ENCODE peak calls at places on chromosomes 2 and 18, in ten cellular contexts. N, E, B, R, L, G, S, D, F and K are unnamed samples.

GRCh38 chr2:213238753-213239591 is 45.3 kb upstream of the SPAG16 start:
- DNase-seq in E (peak; percentile 97), S (no peak), D (no peak), F (no peak), B (peak; percentile 49), R (no peak), L (no peak), G (no peak), N (no peak), K (no peak)

GRCh38 chr18:67428148-67428547 is 88.4 kb downstream of the DSEL start:
- DNase-seq in N (no peak), E (no peak), G (no peak), L (no peak), S (no peak), R (no peak), B (no peak), F (no peak), D (no peak), K (no peak)

GRCh38 chr2:113886479-113887383 is 3.2 kb upstream of the ACTR3 start:
- DNase-seq in N (no peak), L (no peak), G (no peak), D (no peak), F (no peak), S (peak; percentile 19), E (peak; percentile 62), B (peak; percentile 24), R (no peak), K (peak; percentile 22)

GRCh38 chr18:136433-136832 is 21.9 kb upstream of the USP14 start:
- DNase-seq in N (no peak), L (no peak), G (no peak), F (peak; percentile 25), B (peak; percentile 46), E (peak; percentile 54), S (no peak), R (peak; percentile 53), D (no peak), K (no peak)

GRCh38 chr2:133063792-133064191 is 393.8 kb upstream of the LYPD1 start:
- DNase-seq in S (no peak), L (no peak), F (no peak), B (no peak), D (peak; percentile 43), R (no peak), G (no peak), N (peak; percentile 50), E (no peak), K (no peak)

GRCh38 chr2:124810132-124810531 is 785.0 kb downstream of the CNTNAP5 start:
- DNase-seq in D (peak; percentile 39), E (peak; percentile 60), N (peak; percentile 59), S (no peak), F (peak; percentile 9), B (no peak), L (no peak), R (no peak), G (no peak), K (no peak)

GRCh38 chr2:209517436-209517835 is 93.6 kb downstream of the MAP2 start:
- DNase-seq in F (no peak), B (no peak), R (no peak), G (no peak), D (no peak), E (no peak), L (no peak), N (no peak), S (no peak), K (no peak)

GRCh38 chr2:44843086-44843485 is 98.4 kb upstream of the SIX3 start:
- DNase-seq in F (no peak), E (no peak), N (no peak), D (no peak), G (no peak), B (no peak), S (no peak), L (no peak), R (no peak), K (no peak)

GRCh38 chr2:54763636-54764291 is 40.3 kb downstream of the EML6 start:
- DNase-seq in N (peak; percentile 64), G (no peak), D (peak; percentile 20), L (no peak), F (no peak), S (no peak), E (no peak), R (no peak), B (no peak), K (no peak)

GRCh38 chr2:47796090-47796697 is 13.2 kb downstream of the MSH6 start:
- DNase-seq in F (no peak), N (no peak), L (no peak), R (no peak), E (no peak), D (no peak), B (no peak), G (no peak), S (no peak), K (no peak)

GRCh38 chr2:25521665-25522387 is 151.6 kb downstream of the DTNB start:
- DNase-seq in B (peak; percentile 80), E (peak; percentile 72), L (no peak), N (no peak), G (no peak), R (peak; percentile 68), S (peak; percentile 22), F (peak; percentile 66), D (no peak), K (no peak)

GRCh38 chr2:73283545-73284295 is 558 bp downstream of the FBXO41 start:
- DNase-seq in B (no peak), N (no peak), L (peak; percentile 58), E (no peak), G (no peak), R (no peak), S (no peak), F (no peak), D (no peak), K (no peak)

GRCh38 chr2:74768401-74768914 is 65.5 kb upstream of the HK2 start:
- DNase-seq in F (no peak), E (no peak), S (no peak), L (no peak), N (no peak), B (no peak), D (no peak), R (no peak), G (peak; percentile 82), K (no peak)

GRCh38 chr2:62305421-62306176 is 109.7 kb downstream of the B3GNT2 start:
- DNase-seq in G (no peak), F (peak; percentile 40), B (no peak), L (no peak), N (no peak), D (no peak), S (peak; percentile 23), R (no peak), E (no peak), K (no peak)

GRCh38 chr18:75209952-75210261 is 690 bp upstream of the TSHZ1 start:
- DNase-seq in S (no peak), L (no peak), N (no peak), D (no peak), E (no peak), B (no peak), G (no peak), F (no peak), R (no peak), K (no peak)
- H3K27ac ChIP-seq in S (peak overlapping the region; percentile 75), L (peak overlapping the region; percentile 97), N (no peak overlapping the region), D (no peak overlapping the region), E (peak overlapping the region; percentile 96), B (peak overlapping the region; percentile 78), G (peak overlapping the region; percentile 81), F (peak overlapping the region; percentile 97), R (peak overlapping the region; percentile 80), K (peak overlapping the region; percentile 99)

GRCh38 chr2:191166111-191166755 is 15.4 kb upstream of the STAT4 start:
- DNase-seq in G (no peak), N (no peak), S (no peak), F (no peak), D (no peak), E (peak; percentile 69), R (no peak), L (no peak), B (no peak), K (no peak)
- H3K27ac ChIP-seq in G (no peak overlapping the region), N (no peak overlapping the region), S (no peak overlapping the region), F (peak overlapping the region; percentile 55), D (no peak overlapping the region), E (no peak overlapping the region), R (no peak overlapping the region), L (no peak overlapping the region), B (no peak overlapping the region), K (no peak overlapping the region)

GRCh38 chr2:64311191-64311910 is 142.6 kb upstream of the LGALSL start:
- DNase-seq in D (no peak), R (no peak), B (no peak), S (no peak), L (no peak), N (no peak), F (no peak), G (peak; percentile 66), E (peak; percentile 14), K (peak; percentile 85)

GRCh38 chr2:64315561-64315960 is 138.4 kb upstream of the LGALSL start:
- DNase-seq in L (no peak), G (no peak), B (no peak), R (no peak), F (no peak), E (no peak), S (no peak), D (no peak), N (no peak), K (no peak)

GRCh38 chr2:64312622-64312948 is 141.4 kb upstream of the LGALSL start:
- DNase-seq in N (no peak), R (no peak), S (no peak), B (no peak), E (no peak), D (no peak), L (no peak), F (no peak), G (no peak), K (no peak)

GRCh38 chr2:64311948-64312621 is 141.9 kb upstream of the LGALSL start:
- DNase-seq in G (peak; percentile 86), N (peak; percentile 54), B (no peak), R (no peak), F (peak; percentile 42), E (peak; percentile 85), S (no peak), L (peak; percentile 90), D (no peak), K (peak; percentile 95)

DNA sequence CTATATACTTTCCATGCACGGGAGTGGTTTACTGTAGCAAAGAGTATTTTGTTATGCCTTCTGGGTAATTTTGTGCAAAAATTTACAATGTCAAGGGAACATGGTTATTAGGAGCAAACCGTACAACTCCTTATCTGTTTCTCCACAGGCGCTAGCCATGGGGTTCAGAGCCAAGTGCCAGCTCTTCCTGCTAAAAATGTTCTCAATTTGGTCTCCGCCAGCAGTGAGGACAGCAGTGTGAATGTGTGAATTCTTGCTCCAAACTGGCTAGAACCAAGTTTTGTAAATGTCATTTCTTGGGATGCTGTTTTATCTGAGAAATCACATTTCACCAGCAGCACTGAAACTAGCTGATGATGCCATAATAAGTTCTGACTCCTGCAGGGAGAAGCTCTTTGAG is 140.7 kb upstream of the LGALSL start:
- DNase-seq in F (no peak), S (no peak), R (no peak), D (no peak), G (no peak), L (no peak), E (no peak), N (no peak), B (no peak), K (no peak)
- H3K27ac ChIP-seq in F (no peak overlapping the region), S (no peak overlapping the region), R (no peak overlapping the region), D (no peak overlapping the region), G (no peak overlapping the region), L (peak overlapping the region; percentile 70), E (no peak overlapping the region), N (no peak overlapping the region), B (no peak overlapping the region), K (peak overlapping the region; percentile 85)

DNA sequence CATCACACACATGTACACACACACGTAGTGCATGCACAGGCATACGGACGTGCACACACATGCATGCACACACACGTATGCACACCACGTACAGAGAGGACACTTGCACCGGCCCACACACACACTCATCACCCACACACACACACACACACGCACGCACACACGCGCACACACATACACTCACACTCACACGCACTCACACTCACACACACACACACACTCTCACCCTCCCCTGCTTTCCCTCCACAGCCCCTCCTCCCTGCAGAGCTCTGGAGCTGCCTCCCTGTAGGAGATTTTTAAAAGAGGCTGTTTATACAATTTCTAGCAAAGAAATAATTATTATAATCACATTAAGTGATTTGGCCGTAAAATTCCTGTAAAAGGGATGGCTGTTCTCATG is 36.5 kb upstream of the SNED1 start:
- DNase-seq in N (no peak), F (peak; percentile 50), G (peak; percentile 20), B (no peak), L (no peak), S (no peak), D (no peak), R (no peak), E (no peak), K (peak; percentile 15)
- H3K27ac ChIP-seq in N (no peak overlapping the region), F (no peak overlapping the region), G (no peak overlapping the region), B (no peak overlapping the region), L (no peak overlapping the region), S (no peak overlapping the region), D (no peak overlapping the region), R (no peak overlapping the region), E (peak overlapping the region; percentile 74), K (peak overlapping the region; percentile 93)